ENCODE peak calls at places on chromosomes 13 and 19, in nine cellular contexts. S is stomach, O is breast epithelium, C is right lobe of liver, Q is colonic mucosa, P is heart right ventricle, L is foreskin fibroblast, T is astrocyte of the spinal cord, H is neural progenitor cell. N is an unnamed sample.

GRCh38 chr13:23724196-23724970 is 154.2 kb downstream of the TNFRSF19 start:
- DNase-seq in S (no peak), O (no peak), C (no peak), Q (no peak), P (no peak), L (peak; percentile 58), T (no peak), H (no peak), N (no peak)

GRCh38 chr13:24271611-24272451 is 37.5 kb upstream of the C1QTNF9 start:
- DNase-seq in S (peak; percentile 70), O (no peak), C (peak; percentile 82), Q (peak; percentile 78), P (peak; percentile 83), L (peak; percentile 40), T (peak; percentile 84), H (peak; percentile 30), N (peak; percentile 59)

GRCh38 chr19:19059018-19059836 is 4.6 kb upstream of the SLC25A42 start:
- DNase-seq in S (no peak), O (no peak), C (no peak), Q (no peak), P (no peak), L (no peak), T (no peak), H (no peak), N (no peak)

GRCh38 chr13:25453966-25454365 is 82.2 kb downstream of the ATP8A2 start:
- DNase-seq in S (no peak), O (no peak), C (no peak), Q (no peak), P (no peak), L (no peak), T (no peak), H (no peak), N (no peak)

GRCh38 chr13:93625536-93625935 is 398.9 kb downstream of the GPC6 start:
- DNase-seq in S (no peak), O (no peak), C (no peak), Q (no peak), P (no peak), L (no peak), T (no peak), H (no peak), N (no peak)

GRCh38 chr13:27349458-27349857 is 75.0 kb upstream of the GTF3A start:
- DNase-seq in S (no peak), O (no peak), C (no peak), Q (no peak), P (no peak), L (peak; percentile 7), T (no peak), H (no peak), N (no peak)

GRCh38 chr13:33310245-33311038 is 24.9 kb upstream of the STARD13 start:
- DNase-seq in S (no peak), O (no peak), C (no peak), Q (no peak), P (no peak), L (no peak), T (no peak), H (no peak), N (no peak)

GRCh38 chr13:30816733-30817132 is 81.4 kb downstream of the ALOX5AP start:
- DNase-seq in S (no peak), O (no peak), C (no peak), Q (no peak), P (no peak), L (no peak), T (no peak), H (no peak), N (no peak)

GRCh38 chr19:48120505-48120904 is 9.9 kb upstream of the PLA2G4C start:
- DNase-seq in S (no peak), O (no peak), C (no peak), Q (no peak), P (no peak), L (no peak), T (no peak), H (no peak), N (no peak)

GRCh38 chr19:2641332-2641698 is 61.2 kb downstream of the GNG7 start:
- DNase-seq in S (no peak), O (no peak), C (no peak), Q (no peak), P (no peak), L (no peak), T (no peak), H (no peak), N (no peak)

GRCh38 chr13:27082325-27082724 is 89.3 kb downstream of the USP12 start:
- DNase-seq in S (no peak), O (no peak), C (no peak), Q (no peak), P (no peak), L (no peak), T (peak; percentile 29), H (no peak), N (no peak)

GRCh38 chr13:113141591-113141950 is 16.9 kb upstream of the PROZ start:
- DNase-seq in S (no peak), O (peak; percentile 35), C (peak; percentile 43), Q (no peak), P (no peak), L (no peak), T (no peak), H (no peak), N (no peak)

GRCh38 chr13:80341098-80341701 is at the start of gene SPRY2:
- DNase-seq in S (peak; percentile 93), O (peak; percentile 88), C (peak; percentile 96), Q (peak; percentile 94), P (peak; percentile 93), L (peak; percentile 99), T (peak; percentile 98), H (peak; percentile 97), N (peak; percentile 86)

GRCh38 chr13:112814905-112815585 is 125.2 kb downstream of the ATP11A start:
- DNase-seq in S (peak; percentile 27), O (no peak), C (no peak), Q (no peak), P (peak; percentile 58), L (peak; percentile 19), T (peak; percentile 12), H (no peak), N (no peak)

GRCh38 chr13:28171266-28171665 is 32.9 kb downstream of the PAN3 start:
- DNase-seq in S (no peak), O (no peak), C (no peak), Q (no peak), P (no peak), L (no peak), T (no peak), H (no peak), N (no peak)

DNA sequence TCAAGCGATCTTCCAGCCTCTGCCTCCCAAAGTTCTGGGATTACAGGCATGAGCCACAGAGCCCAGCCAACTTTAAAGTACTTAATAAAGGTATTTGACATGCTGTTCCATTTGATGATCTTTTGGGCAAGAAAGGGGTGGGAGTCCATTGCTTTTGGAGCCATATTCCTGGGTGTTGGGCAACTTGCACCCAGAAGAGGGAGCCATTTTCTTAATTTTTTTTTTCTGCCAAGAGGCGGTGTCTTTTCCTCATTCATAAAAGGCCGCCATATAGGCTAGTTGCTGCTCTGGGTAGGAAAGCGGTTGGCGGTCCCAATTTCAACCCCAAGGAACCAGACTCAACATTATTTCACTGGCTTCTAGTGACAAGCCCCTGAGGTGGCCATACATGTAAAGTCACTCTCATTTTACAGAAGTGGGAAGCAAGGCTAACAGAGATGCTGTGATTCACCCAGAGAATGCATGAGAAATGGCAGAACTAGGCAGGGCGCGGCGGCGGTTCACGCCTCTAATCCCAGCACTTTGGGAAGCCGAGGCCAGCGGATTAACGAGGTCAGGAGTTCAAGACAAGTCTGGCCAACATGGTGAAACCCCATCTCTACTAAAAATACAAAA is 139.6 kb downstream of the CACNA1A start:
- DNase-seq in S (no peak), O (no peak), C (no peak), Q (no peak), P (no peak), L (peak; percentile 23), T (peak; percentile 27), H (peak; percentile 51), N (peak; percentile 1)
- TF ChIP-seq CTCF in S (no peak), O (no peak), C (no peak), Q (no peak), P (peak; percentile 35), L (peak; percentile 54), T (peak; percentile 57), H (peak; percentile 70), N (peak; percentile 57)

DNA sequence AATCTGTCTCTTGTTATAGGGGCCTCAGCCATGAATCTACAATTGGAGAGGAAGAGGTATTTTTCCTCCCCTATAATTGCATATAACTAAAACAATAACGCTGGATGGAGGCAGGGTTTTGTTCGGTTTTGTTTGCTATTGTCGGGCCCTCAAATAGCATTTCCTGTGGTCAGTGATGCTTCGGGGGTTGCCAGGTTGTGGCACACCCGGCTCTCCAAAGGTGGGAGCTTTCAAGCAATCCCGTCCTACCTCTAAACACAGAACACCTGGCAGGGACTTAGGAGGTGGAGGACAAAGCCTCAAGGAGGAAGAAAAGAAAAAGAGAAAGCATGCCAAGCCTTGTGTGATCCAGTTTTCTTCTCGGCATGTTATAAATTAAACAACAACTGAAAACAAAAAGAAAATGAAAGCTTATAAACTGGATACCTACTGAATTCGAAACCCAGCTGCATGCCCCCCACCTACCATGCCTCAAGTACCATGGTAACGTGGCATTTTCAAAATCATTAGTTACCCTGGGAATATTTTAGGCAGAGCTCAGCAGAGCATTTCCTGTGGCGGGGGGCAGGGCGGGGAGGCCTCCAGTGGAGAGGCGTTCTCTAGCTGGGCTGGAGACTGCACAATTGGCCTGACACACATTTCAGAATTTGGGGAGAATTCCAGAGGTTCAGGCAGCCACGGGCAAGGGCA is 213.8 kb downstream of the DCLK1 start:
- DNase-seq in S (no peak), O (no peak), C (no peak), Q (no peak), P (no peak), L (no peak), T (peak; percentile 44), H (no peak), N (no peak)
- H3K4me3 ChIP-seq in S (no peak overlapping the region), O (peak overlapping the region; percentile 33), C (no peak overlapping the region), Q (no peak overlapping the region), P (peak overlapping the region; percentile 46), L (no peak overlapping the region), T (no peak overlapping the region), H (no peak overlapping the region), N (peak overlapping the region; percentile 10)

GRCh38 chr19:30969586-30969985 is 379.6 kb downstream of the TSHZ3 start:
- DNase-seq in S (no peak), O (no peak), C (no peak), Q (no peak), P (no peak), L (no peak), T (no peak), H (no peak), N (no peak)

GRCh38 chr19:30968841-30969399 is 380.3 kb downstream of the TSHZ3 start:
- DNase-seq in S (no peak), O (no peak), C (no peak), Q (no peak), P (no peak), L (no peak), T (no peak), H (no peak), N (no peak)

DNA sequence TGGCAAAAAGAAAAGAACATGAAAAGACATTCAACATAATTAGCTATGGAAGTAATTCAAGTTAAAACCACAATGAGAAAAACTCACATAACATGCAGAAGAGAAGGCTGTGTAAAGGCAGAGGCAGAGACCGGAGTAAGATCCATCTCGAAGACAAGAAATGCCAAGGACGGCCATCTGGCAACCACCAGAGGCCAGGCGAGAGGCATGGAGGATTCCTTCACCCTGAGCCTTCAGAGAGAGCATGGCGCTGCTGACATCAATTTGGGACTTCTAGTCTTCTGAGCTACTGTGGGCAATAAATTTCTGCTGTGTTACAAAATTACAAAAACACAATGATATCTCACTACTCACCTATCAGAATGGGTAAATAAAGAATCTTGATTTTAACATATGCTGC is 381.0 kb downstream of the TSHZ3 start:
- DNase-seq in S (no peak), O (no peak), C (no peak), Q (no peak), P (no peak), L (no peak), T (no peak), H (peak; percentile 13), N (peak; percentile 1)
- TF ChIP-seq CTCF in S (no peak), O (no peak), C (no peak), Q (no peak), P (no peak), L (peak; percentile 43), T (no peak), H (peak; percentile 23), N (peak; percentile 47)

GRCh38 chr19:1168877-1169791 is 4.9 kb downstream of the SBNO2 start:
- DNase-seq in S (peak; percentile 82), O (no peak), C (peak; percentile 89), Q (no peak), P (no peak), L (peak; percentile 84), T (peak; percentile 54), H (no peak), N (no peak)
- H3K4me3 ChIP-seq in S (peak overlapping the region; percentile 35), O (peak overlapping the region; percentile 46), C (peak overlapping the region; percentile 51), Q (peak overlapping the region; percentile 7), P (no peak overlapping the region), L (no peak overlapping the region), T (peak overlapping the region; percentile 15), H (no peak overlapping the region), N (no peak overlapping the region)

N was measured in AG09309.